ENCODE peak calls at places on chromosomes 16 and 17, in six cellular contexts. B, W, J, T, H and C are unnamed samples.

GRCh38 chr16:84091460-84091859 is 25.3 kb downstream of the MBTPS1 start:
- DNase-seq in W (no peak), T (no peak), J (no peak), H (no peak), B (no peak), C (no peak)

GRCh38 chr16:2475413-2476344 is 752 bp downstream of the TBC1D24 start:
- DNase-seq in J (peak; percentile 45), T (no peak), H (no peak), B (peak; percentile 65), W (no peak), C (no peak)

GRCh38 chr16:66099261-66099660 is 267.2 kb upstream of the CDH5 start:
- DNase-seq in B (no peak), H (no peak), J (no peak), T (no peak), W (no peak), C (peak; percentile 9)

GRCh38 chr16:57462209-57462977 is at the start of gene POLR2C:
- DNase-seq in J (peak; percentile 94), T (peak; percentile 81), W (peak; percentile 71), B (peak; percentile 96), H (peak; percentile 78), C (no peak)

GRCh38 chr16:49023095-49023494 is 258.5 kb downstream of the CBLN1 start:
- DNase-seq in H (no peak), B (no peak), W (peak; percentile 19), J (no peak), T (peak; percentile 66), C (no peak)

GRCh38 chr17:71983828-71984227 is 137.0 kb upstream of the SOX9 start:
- DNase-seq in H (no peak), T (no peak), W (no peak), B (no peak), J (no peak), C (no peak)

GRCh38 chr17:12365805-12366204 is 299.9 kb upstream of the MYOCD start:
- DNase-seq in W (no peak), T (peak; percentile 57), H (no peak), B (no peak), J (no peak), C (no peak)

GRCh38 chr17:69828087-69828486 is 246.9 kb upstream of the KCNJ16 start:
- DNase-seq in T (peak; percentile 63), H (no peak), B (no peak), J (no peak), W (peak; percentile 8), C (no peak)

GRCh38 chr17:42781639-42782401 is 1.4 kb downstream of the WNK4 start:
- DNase-seq in H (no peak), J (no peak), B (no peak), T (peak; percentile 32), W (no peak), C (no peak)

GRCh38 chr16:56610017-56610608 is 1.7 kb downstream of the MT2A start:
- DNase-seq in T (peak; percentile 89), W (no peak), J (no peak), H (peak; percentile 91), B (peak; percentile 37), C (no peak)

GRCh38 chr16:50067290-50067853 is 1.6 kb downstream of the HEATR3 start:
- DNase-seq in H (no peak), W (no peak), T (peak; percentile 72), J (no peak), B (peak; percentile 60), C (no peak)